ENCODE peak calls at places on chromosomes 6 and 20, in six cellular contexts. One of them, this sample, is unnamed.

GRCh38 chr6:128519931-128520435 is 416 bp downstream of the PTPRK start:
- DNase-seq in iPS-NIHi11: no peak
- DNase-seq in Calu3: no peak
- DNase-seq in activated naive CD4-positive, alpha-beta T cell treated with anti-CD3 and anti-CD28 coated beads, Interleukin-2, amount 50 U/mL, for 72 hours: peak; percentile 47
- DNase-seq in cardiac muscle cell: no peak
- DNase-seq in activated gamma-delta T cell: peak; percentile 13
- DNase-seq in this sample: peak; percentile 82

GRCh38 chr20:56187791-56188190 is 60.7 kb upstream of the MC3R start:
- DNase-seq in iPS-NIHi11: peak; percentile 40
- DNase-seq in activated naive CD4-positive, alpha-beta T cell treated with anti-CD3 and anti-CD28 coated beads, Interleukin-2, amount 50 U/mL, for 72 hours: no peak
- DNase-seq in activated gamma-delta T cell: no peak
- DNase-seq in Calu3: no peak
- DNase-seq in cardiac muscle cell: no peak
- DNase-seq in this sample: peak; percentile 45

GRCh38 chr6:17096657-17097056 is 5.2 kb upstream of the STMND1 start:
- DNase-seq in activated gamma-delta T cell: no peak
- DNase-seq in cardiac muscle cell: no peak
- DNase-seq in iPS-NIHi11: no peak
- DNase-seq in Calu3: no peak
- DNase-seq in activated naive CD4-positive, alpha-beta T cell treated with anti-CD3 and anti-CD28 coated beads, Interleukin-2, amount 50 U/mL, for 72 hours: no peak
- DNase-seq in this sample: peak; percentile 82

GRCh38 chr6:168232989-168233874 is 86.3 kb downstream of the DACT2 start:
- DNase-seq in iPS-NIHi11: no peak
- DNase-seq in cardiac muscle cell: no peak
- DNase-seq in activated gamma-delta T cell: no peak
- DNase-seq in Calu3: no peak
- DNase-seq in activated naive CD4-positive, alpha-beta T cell treated with anti-CD3 and anti-CD28 coated beads, Interleukin-2, amount 50 U/mL, for 72 hours: no peak
- DNase-seq in this sample: no peak

GRCh38 chr20:41213150-41213820 is 75.9 kb downstream of the PLCG1 start:
- DNase-seq in activated naive CD4-positive, alpha-beta T cell treated with anti-CD3 and anti-CD28 coated beads, Interleukin-2, amount 50 U/mL, for 72 hours: no peak
- DNase-seq in cardiac muscle cell: no peak
- DNase-seq in iPS-NIHi11: no peak
- DNase-seq in activated gamma-delta T cell: no peak
- DNase-seq in Calu3: no peak
- DNase-seq in this sample: peak; percentile 45

GRCh38 chr20:40882173-40882572 is 146.4 kb upstream of the TOP1 start:
- DNase-seq in activated naive CD4-positive, alpha-beta T cell treated with anti-CD3 and anti-CD28 coated beads, Interleukin-2, amount 50 U/mL, for 72 hours: no peak
- DNase-seq in activated gamma-delta T cell: no peak
- DNase-seq in iPS-NIHi11: no peak
- DNase-seq in cardiac muscle cell: no peak
- DNase-seq in Calu3: no peak
- DNase-seq in this sample: no peak

GRCh38 chr6:44851176-44851575 is 463.7 kb downstream of the CDC5L start:
- DNase-seq in Calu3: no peak
- DNase-seq in activated gamma-delta T cell: no peak
- DNase-seq in iPS-NIHi11: no peak
- DNase-seq in cardiac muscle cell: no peak
- DNase-seq in activated naive CD4-positive, alpha-beta T cell treated with anti-CD3 and anti-CD28 coated beads, Interleukin-2, amount 50 U/mL, for 72 hours: no peak
- DNase-seq in this sample: no peak

GRCh38 chr6:145929037-145929633 is 35.0 kb downstream of the SHPRH start:
- DNase-seq in Calu3: no peak
- DNase-seq in iPS-NIHi11: peak; percentile 26
- DNase-seq in activated gamma-delta T cell: no peak
- DNase-seq in cardiac muscle cell: peak; percentile 39
- DNase-seq in activated naive CD4-positive, alpha-beta T cell treated with anti-CD3 and anti-CD28 coated beads, Interleukin-2, amount 50 U/mL, for 72 hours: peak; percentile 4
- DNase-seq in this sample: peak; percentile 31

GRCh38 chr6:121748850-121749249 is 313.4 kb downstream of the GJA1 start:
- DNase-seq in cardiac muscle cell: no peak
- DNase-seq in iPS-NIHi11: no peak
- DNase-seq in activated naive CD4-positive, alpha-beta T cell treated with anti-CD3 and anti-CD28 coated beads, Interleukin-2, amount 50 U/mL, for 72 hours: no peak
- DNase-seq in Calu3: no peak
- DNase-seq in activated gamma-delta T cell: no peak
- DNase-seq in this sample: no peak

GRCh38 chr20:46151936-46152335 is 33.8 kb downstream of the CD40 start:
- DNase-seq in activated gamma-delta T cell: no peak
- DNase-seq in activated naive CD4-positive, alpha-beta T cell treated with anti-CD3 and anti-CD28 coated beads, Interleukin-2, amount 50 U/mL, for 72 hours: peak; percentile 36
- DNase-seq in iPS-NIHi11: peak; percentile 84
- DNase-seq in cardiac muscle cell: no peak
- DNase-seq in Calu3: peak; percentile 36
- DNase-seq in this sample: no peak

GRCh38 chr20:62995898-62996595 is 10.7 kb downstream of the BHLHE23 start:
- DNase-seq in activated gamma-delta T cell: no peak
- DNase-seq in iPS-NIHi11: no peak
- DNase-seq in cardiac muscle cell: no peak
- DNase-seq in activated naive CD4-positive, alpha-beta T cell treated with anti-CD3 and anti-CD28 coated beads, Interleukin-2, amount 50 U/mL, for 72 hours: no peak
- DNase-seq in Calu3: no peak
- DNase-seq in this sample: no peak

GRCh38 chr6:112332274-112332673 is 14.9 kb upstream of the RFPL4B start:
- DNase-seq in iPS-NIHi11: no peak
- DNase-seq in cardiac muscle cell: no peak
- DNase-seq in Calu3: no peak
- DNase-seq in activated gamma-delta T cell: no peak
- DNase-seq in activated naive CD4-positive, alpha-beta T cell treated with anti-CD3 and anti-CD28 coated beads, Interleukin-2, amount 50 U/mL, for 72 hours: no peak
- DNase-seq in this sample: no peak

GRCh38 chr20:62744761-62745160 is 36.1 kb downstream of the NTSR1 start:
- DNase-seq in cardiac muscle cell: no peak
- DNase-seq in iPS-NIHi11: no peak
- DNase-seq in Calu3: no peak
- DNase-seq in activated gamma-delta T cell: no peak
- DNase-seq in activated naive CD4-positive, alpha-beta T cell treated with anti-CD3 and anti-CD28 coated beads, Interleukin-2, amount 50 U/mL, for 72 hours: no peak
- DNase-seq in this sample: no peak

GRCh38 chr6:170403451-170403850 is 96.9 kb downstream of the FAM120B start:
- DNase-seq in activated gamma-delta T cell: no peak
- DNase-seq in cardiac muscle cell: peak; percentile 72
- DNase-seq in iPS-NIHi11: peak; percentile 74
- DNase-seq in Calu3: no peak
- DNase-seq in activated naive CD4-positive, alpha-beta T cell treated with anti-CD3 and anti-CD28 coated beads, Interleukin-2, amount 50 U/mL, for 72 hours: no peak
- DNase-seq in this sample: no peak

GRCh38 chr20:43670423-43670822 is 3.5 kb downstream of the MYBL2 start:
- DNase-seq in cardiac muscle cell: no peak
- DNase-seq in activated gamma-delta T cell: no peak
- DNase-seq in activated naive CD4-positive, alpha-beta T cell treated with anti-CD3 and anti-CD28 coated beads, Interleukin-2, amount 50 U/mL, for 72 hours: no peak
- DNase-seq in iPS-NIHi11: no peak
- DNase-seq in Calu3: no peak
- DNase-seq in this sample: no peak

GRCh38 chr20:6783752-6784725 is 16.6 kb downstream of the BMP2 start:
- DNase-seq in activated gamma-delta T cell: no peak
- DNase-seq in cardiac muscle cell: no peak
- DNase-seq in activated naive CD4-positive, alpha-beta T cell treated with anti-CD3 and anti-CD28 coated beads, Interleukin-2, amount 50 U/mL, for 72 hours: no peak
- DNase-seq in Calu3: no peak
- DNase-seq in iPS-NIHi11: no peak
- DNase-seq in this sample: no peak

GRCh38 chr6:12113190-12113578 is 101.1 kb downstream of the HIVEP1 start:
- DNase-seq in activated gamma-delta T cell: no peak
- DNase-seq in Calu3: no peak
- DNase-seq in activated naive CD4-positive, alpha-beta T cell treated with anti-CD3 and anti-CD28 coated beads, Interleukin-2, amount 50 U/mL, for 72 hours: no peak
- DNase-seq in iPS-NIHi11: no peak
- DNase-seq in cardiac muscle cell: no peak
- DNase-seq in this sample: no peak

GRCh38 chr20:18692453-18692852 is 104.6 kb downstream of the DTD1 start:
- DNase-seq in activated naive CD4-positive, alpha-beta T cell treated with anti-CD3 and anti-CD28 coated beads, Interleukin-2, amount 50 U/mL, for 72 hours: no peak
- DNase-seq in iPS-NIHi11: no peak
- DNase-seq in Calu3: no peak
- DNase-seq in activated gamma-delta T cell: no peak
- DNase-seq in cardiac muscle cell: no peak
- DNase-seq in this sample: no peak

GRCh38 chr20:38961530-38962043 is 557 bp upstream of the DHX35 start:
- DNase-seq in cardiac muscle cell: no peak
- DNase-seq in activated naive CD4-positive, alpha-beta T cell treated with anti-CD3 and anti-CD28 coated beads, Interleukin-2, amount 50 U/mL, for 72 hours: peak; percentile 12
- DNase-seq in iPS-NIHi11: peak; percentile 24
- DNase-seq in Calu3: peak; percentile 25
- DNase-seq in activated gamma-delta T cell: no peak
- DNase-seq in this sample: no peak

GRCh38 chr6:99241905-99242534 is 107.5 kb downstream of the FAXC start:
- DNase-seq in activated naive CD4-positive, alpha-beta T cell treated with anti-CD3 and anti-CD28 coated beads, Interleukin-2, amount 50 U/mL, for 72 hours: no peak
- DNase-seq in cardiac muscle cell: peak; percentile 26
- DNase-seq in iPS-NIHi11: peak; percentile 61
- DNase-seq in Calu3: peak; percentile 53
- DNase-seq in activated gamma-delta T cell: no peak
- DNase-seq in this sample: peak; percentile 50

GRCh38 chr20:17537959-17538358 is 6.8 kb upstream of the BFSP1 start:
- DNase-seq in Calu3: no peak
- DNase-seq in activated naive CD4-positive, alpha-beta T cell treated with anti-CD3 and anti-CD28 coated beads, Interleukin-2, amount 50 U/mL, for 72 hours: no peak
- DNase-seq in iPS-NIHi11: no peak
- DNase-seq in cardiac muscle cell: no peak
- DNase-seq in activated gamma-delta T cell: no peak
- DNase-seq in this sample: no peak

GRCh38 chr6:146289816-146290588 is 253.6 kb upstream of the RAB32 start:
- DNase-seq in Calu3: no peak
- DNase-seq in activated gamma-delta T cell: no peak
- DNase-seq in activated naive CD4-positive, alpha-beta T cell treated with anti-CD3 and anti-CD28 coated beads, Interleukin-2, amount 50 U/mL, for 72 hours: no peak
- DNase-seq in cardiac muscle cell: no peak
- DNase-seq in iPS-NIHi11: no peak
- DNase-seq in this sample: no peak

GRCh38 chr6:89360415-89360999 is 8.0 kb upstream of the UBE2J1 start:
- DNase-seq in activated gamma-delta T cell: no peak
- DNase-seq in cardiac muscle cell: no peak
- DNase-seq in Calu3: no peak
- DNase-seq in iPS-NIHi11: no peak
- DNase-seq in activated naive CD4-positive, alpha-beta T cell treated with anti-CD3 and anti-CD28 coated beads, Interleukin-2, amount 50 U/mL, for 72 hours: no peak
- DNase-seq in this sample: no peak

This sample was measured in midbrain.